ENCODE peak calls at places on chromosome 1, in five cellular contexts. E, G, O, C and K are unnamed samples.

GRCh38 chr1:26705788-26706237 is 10.0 kb downstream of the ARID1A start:
- DNase-seq in O (no peak), E (no peak), G (peak; percentile 34), C (no peak), K (no peak)

GRCh38 chr1:230109871-230110667 is 43.0 kb downstream of the GALNT2 start:
- DNase-seq in C (no peak), E (no peak), O (no peak), G (no peak), K (peak; percentile 55)

GRCh38 chr1:209457618-209458017 is 125.9 kb upstream of the CAMK1G start:
- DNase-seq in C (no peak), O (no peak), G (no peak), E (peak; percentile 25), K (no peak)

GRCh38 chr1:200150721-200151120 is 123.2 kb downstream of the NR5A2 start:
- DNase-seq in G (peak; percentile 42), O (no peak), C (no peak), E (peak; percentile 69), K (no peak)

GRCh38 chr1:33150522-33150921 is 31.3 kb downstream of the TRIM62 start:
- DNase-seq in C (no peak), G (no peak), E (no peak), O (no peak), K (no peak)

GRCh38 chr1:246788895-246789338 is 64.7 kb downstream of the SCCPDH start:
- DNase-seq in G (no peak), C (no peak), O (no peak), E (no peak), K (no peak)

GRCh38 chr1:231973840-231974239 is 347.2 kb downstream of the DISC1 start:
- DNase-seq in G (no peak), O (no peak), E (no peak), C (no peak), K (no peak)

GRCh38 chr1:11648732-11649158 is 5.5 kb downstream of the FBXO2 start:
- DNase-seq in O (no peak), C (no peak), E (peak; percentile 31), G (no peak), K (peak; percentile 42)

GRCh38 chr1:197672347-197672746 is 102.9 kb downstream of the DENND1B start:
- DNase-seq in O (no peak), G (no peak), C (no peak), E (no peak), K (no peak)

GRCh38 chr1:3053986-3054385 is 15.0 kb upstream of the PRDM16 start:
- DNase-seq in O (no peak), E (no peak), G (no peak), C (no peak), K (no peak)